ENCODE peak calls at places on chromosomes 7 and 10, in seven cellular contexts. A, E, N, V, R, D and C are unnamed samples.

GRCh38 chr7:8271960-8272359 is 10.0 kb upstream of the ICA1 start:
- DNase-seq in V (no peak), R (no peak), A (no peak), D (no peak), N (no peak), E (no peak), C (no peak)

GRCh38 chr7:95205821-95206220 is 118.5 kb downstream of the PON1 start:
- DNase-seq in V (peak; percentile 61), R (peak; percentile 7), E (peak; percentile 84), A (peak; percentile 87), N (no peak), D (no peak), C (no peak)

GRCh38 chr7:98133181-98133580 is 26.5 kb downstream of the LMTK2 start:
- DNase-seq in V (peak; percentile 69), N (peak; percentile 13), E (peak; percentile 18), A (peak; percentile 16), R (no peak), D (peak; percentile 17), C (peak; percentile 80)

GRCh38 chr10:120514035-120514620 is 57.1 kb downstream of the PLPP4 start:
- DNase-seq in E (peak; percentile 43), A (peak; percentile 30), D (no peak), R (no peak), N (no peak), V (peak; percentile 69), C (peak; percentile 24)

GRCh38 chr10:91681361-91682276 is 48.7 kb upstream of the PPP1R3C start:
- DNase-seq in N (no peak), V (no peak), D (no peak), R (no peak), A (peak; percentile 16), E (peak; percentile 37), C (peak; percentile 12)

GRCh38 chr10:112507988-112508387 is 61.0 kb downstream of the VTI1A start:
- DNase-seq in A (no peak), V (no peak), N (no peak), E (no peak), R (no peak), D (no peak), C (no peak)

GRCh38 chr10:132397036-132397541 is at the start of gene PWWP2B:
- DNase-seq in E (peak; percentile 24), D (peak; percentile 74), V (no peak), A (no peak), R (no peak), N (peak; percentile 18), C (peak; percentile 73)

GRCh38 chr7:154918741-154919140 is 84.2 kb downstream of the PAXIP1 start:
- DNase-seq in V (no peak), N (no peak), R (no peak), A (no peak), D (no peak), E (no peak), C (no peak)

GRCh38 chr10:32957341-32958084 is 517 bp downstream of the ITGB1 start:
- DNase-seq in R (no peak), N (peak; percentile 13), E (peak; percentile 39), D (peak; percentile 46), V (no peak), A (no peak), C (peak; percentile 78)

GRCh38 chr7:69598487-69599148 is 343 bp downstream of the AUTS2 start:
- DNase-seq in E (peak; percentile 6), V (no peak), A (peak; percentile 23), R (no peak), D (no peak), N (no peak), C (no peak)

GRCh38 chr10:85228726-85229125 is 900.3 kb downstream of the CCSER2 start:
- DNase-seq in A (no peak), R (no peak), E (no peak), V (no peak), D (no peak), N (no peak), C (no peak)

GRCh38 chr7:116776610-116777289 is 85.6 kb upstream of the CAPZA2 start:
- DNase-seq in V (peak; percentile 87), D (no peak), E (peak; percentile 83), A (peak; percentile 92), R (no peak), N (no peak), C (no peak)

GRCh38 chr7:157874870-157875229 is 538.0 kb downstream of the DNAJB6 start:
- DNase-seq in N (no peak), A (no peak), R (no peak), E (no peak), V (no peak), D (no peak), C (no peak)

GRCh38 chr10:86819567-86819966 is 63.1 kb downstream of the BMPR1A start:
- DNase-seq in A (no peak), N (no peak), D (no peak), V (peak; percentile 8), R (no peak), E (peak; percentile 22), C (no peak)

GRCh38 chr10:89332092-89332633 is 4.4 kb downstream of the IFIT3 start:
- DNase-seq in R (no peak), D (peak; percentile 12), E (peak; percentile 80), N (peak; percentile 69), A (peak; percentile 76), V (peak; percentile 89), C (no peak)

GRCh38 chr7:47576031-47576908 is 5.6 kb downstream of the TNS3 start:
- DNase-seq in D (no peak), E (peak; percentile 66), N (peak; percentile 48), V (peak; percentile 59), A (peak; percentile 58), R (no peak), C (no peak)

GRCh38 chr10:77512219-77512578 is 125.4 kb downstream of the KCNMA1 start:
- DNase-seq in D (no peak), N (no peak), A (peak; percentile 16), E (peak; percentile 44), V (no peak), R (no peak), C (no peak)

GRCh38 chr7:101378808-101379207 is 16.1 kb downstream of the COL26A1 start:
- DNase-seq in E (peak; percentile 38), R (no peak), N (no peak), V (no peak), A (no peak), D (no peak), C (no peak)